ENCODE peak calls at places on chromosomes 7 and 10, in eight cellular contexts. W is endothelial cell of umbilical vein, Y is Peyer's patch, U is transverse colon, N is spleen, D is ovary, K is right lobe of liver, F is DND-41. E is an unnamed sample.

GRCh38 chr7:137169282-137169698 is 174.2 kb downstream of the PTN start:
- DNase-seq in W (peak), Y (no peak), U (peak), N (no peak), D (no peak), K (peak), F (no peak), E (no peak)

GRCh38 chr10:102654566-102654965 is 10.3 kb downstream of the TRIM8 start:
- DNase-seq in W (no peak), Y (no peak), U (no peak), N (no peak), D (no peak), K (no peak), F (no peak), E (no peak)

GRCh38 chr10:119396709-119397071 is 145.8 kb downstream of the RGS10 start:
- DNase-seq in W (no peak), Y (no peak), U (no peak), N (no peak), D (no peak), K (no peak), F (no peak), E (no peak)

GRCh38 chr10:78777466-78778256 is 291.1 kb upstream of the ZMIZ1 start:
- DNase-seq in W (no peak), Y (peak), U (peak), N (no peak), D (peak), K (no peak), F (no peak), E (peak)

GRCh38 chr7:24910551-24911212 is 69.3 kb downstream of the OSBPL3 start:
- DNase-seq in W (no peak), Y (no peak), U (no peak), N (no peak), D (no peak), K (no peak), F (peak), E (no peak)

GRCh38 chr7:112905950-112906349 is 115.8 kb upstream of the TMEM168 start:
- DNase-seq in W (no peak), Y (no peak), U (no peak), N (no peak), D (no peak), K (no peak), F (no peak), E (no peak)

GRCh38 chr7:80942261-80943041 is 23.6 kb upstream of the SEMA3C start:
- DNase-seq in W (peak), Y (no peak), U (peak), N (no peak), D (peak), K (no peak), F (no peak), E (peak)

GRCh38 chr7:305410-306151 is 15.6 kb downstream of the FOXL3 start:
- DNase-seq in W (no peak), Y (peak), U (no peak), N (peak), D (peak), K (peak), F (no peak), E (no peak)

GRCh38 chr7:15471387-15471786 is 90.4 kb downstream of the AGMO start:
- DNase-seq in W (no peak), Y (no peak), U (no peak), N (no peak), D (no peak), K (no peak), F (no peak), E (no peak)

GRCh38 chr10:72107325-72108003 is 19.1 kb upstream of the SPOCK2 start:
- DNase-seq in W (no peak), Y (no peak), U (no peak), N (no peak), D (no peak), K (no peak), F (peak), E (no peak)

GRCh38 chr7:14691034-14691433 is 211.5 kb downstream of the DGKB start:
- DNase-seq in W (no peak), Y (no peak), U (no peak), N (no peak), D (no peak), K (no peak), F (no peak), E (no peak)

GRCh38 chr10:76113952-76114351 is 682.5 kb downstream of the LRMDA start:
- DNase-seq in W (no peak), Y (no peak), U (no peak), N (no peak), D (no peak), K (no peak), F (no peak), E (no peak)

GRCh38 chr10:106609466-106609865 is 555.0 kb downstream of the SORCS1 start:
- DNase-seq in W (no peak), Y (no peak), U (no peak), N (no peak), D (no peak), K (no peak), F (no peak), E (no peak)

GRCh38 chr7:123367508-123368122 is 166.8 kb downstream of the IQUB start:
- DNase-seq in W (peak), Y (no peak), U (no peak), N (no peak), D (no peak), K (no peak), F (peak), E (no peak)

GRCh38 chr10:49543604-49544003 is 4.7 kb upstream of the ERCC6 start:
- DNase-seq in W (no peak), Y (no peak), U (no peak), N (no peak), D (no peak), K (no peak), F (no peak), E (no peak)

GRCh38 chr10:12869427-12869826 is 132.1 kb downstream of the CCDC3 start:
- DNase-seq in W (no peak), Y (no peak), U (no peak), N (no peak), D (no peak), K (no peak), F (no peak), E (no peak)

GRCh38 chr10:58143944-58144343 is 123.8 kb downstream of the IPMK start:
- DNase-seq in W (no peak), Y (no peak), U (no peak), N (no peak), D (no peak), K (no peak), F (no peak), E (no peak)

GRCh38 chr10:75707080-75707840 is 275.8 kb downstream of the LRMDA start:
- DNase-seq in W (no peak), Y (no peak), U (no peak), N (no peak), D (no peak), K (no peak), F (no peak), E (no peak)

GRCh38 chr7:54705436-54705835 is 53.6 kb downstream of the SEC61G start:
- DNase-seq in W (peak), Y (no peak), U (no peak), N (no peak), D (no peak), K (no peak), F (no peak), E (no peak)

DNA sequence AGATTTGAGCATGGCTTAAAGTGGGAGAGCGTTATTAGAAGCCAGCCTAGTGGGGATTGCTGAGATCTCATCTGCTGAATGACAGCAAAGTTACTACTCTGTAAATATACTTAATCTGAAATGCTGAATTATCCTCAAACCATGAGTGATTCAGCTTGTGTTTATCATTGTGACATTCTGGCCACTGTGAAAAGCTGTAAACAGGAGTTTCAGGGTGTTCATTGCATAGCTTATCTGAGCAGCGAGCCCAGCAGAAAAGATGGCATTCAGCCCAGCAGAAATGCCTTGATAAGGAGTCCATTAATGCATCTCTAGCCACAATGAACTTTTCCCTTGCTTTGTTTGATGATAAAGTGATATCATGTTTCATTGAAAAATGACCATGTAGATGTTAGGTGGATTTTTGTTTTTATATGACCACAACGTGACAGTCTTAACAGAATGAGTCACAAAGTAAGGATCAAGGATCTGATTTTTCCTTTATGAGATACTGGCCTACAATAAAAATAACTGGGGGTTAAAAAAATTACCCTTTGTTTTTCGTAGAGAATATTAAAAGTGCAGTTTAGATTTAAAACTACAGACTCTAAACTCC is 7.8 kb downstream of the TES start:
- DNase-seq in W (peak), Y (peak), U (no peak), N (no peak), D (no peak), K (peak), F (no peak), E (no peak)
- H3K27ac ChIP-seq in W (peak), Y (no peak), U (peak), N (peak), D (no peak), K (no peak), F (no peak), E (peak)

GRCh38 chr10:30155401-30155800 is 96.0 kb upstream of the JCAD start:
- DNase-seq in W (peak), Y (no peak), U (no peak), N (no peak), D (no peak), K (no peak), F (no peak), E (no peak)

GRCh38 chr10:30154561-30154960 is 95.2 kb upstream of the JCAD start:
- DNase-seq in W (peak), Y (no peak), U (no peak), N (no peak), D (no peak), K (no peak), F (no peak), E (no peak)

GRCh38 chr10:30154126-30154525 is 94.7 kb upstream of the JCAD start:
- DNase-seq in W (no peak), Y (no peak), U (no peak), N (no peak), D (no peak), K (no peak), F (no peak), E (no peak)

DNA sequence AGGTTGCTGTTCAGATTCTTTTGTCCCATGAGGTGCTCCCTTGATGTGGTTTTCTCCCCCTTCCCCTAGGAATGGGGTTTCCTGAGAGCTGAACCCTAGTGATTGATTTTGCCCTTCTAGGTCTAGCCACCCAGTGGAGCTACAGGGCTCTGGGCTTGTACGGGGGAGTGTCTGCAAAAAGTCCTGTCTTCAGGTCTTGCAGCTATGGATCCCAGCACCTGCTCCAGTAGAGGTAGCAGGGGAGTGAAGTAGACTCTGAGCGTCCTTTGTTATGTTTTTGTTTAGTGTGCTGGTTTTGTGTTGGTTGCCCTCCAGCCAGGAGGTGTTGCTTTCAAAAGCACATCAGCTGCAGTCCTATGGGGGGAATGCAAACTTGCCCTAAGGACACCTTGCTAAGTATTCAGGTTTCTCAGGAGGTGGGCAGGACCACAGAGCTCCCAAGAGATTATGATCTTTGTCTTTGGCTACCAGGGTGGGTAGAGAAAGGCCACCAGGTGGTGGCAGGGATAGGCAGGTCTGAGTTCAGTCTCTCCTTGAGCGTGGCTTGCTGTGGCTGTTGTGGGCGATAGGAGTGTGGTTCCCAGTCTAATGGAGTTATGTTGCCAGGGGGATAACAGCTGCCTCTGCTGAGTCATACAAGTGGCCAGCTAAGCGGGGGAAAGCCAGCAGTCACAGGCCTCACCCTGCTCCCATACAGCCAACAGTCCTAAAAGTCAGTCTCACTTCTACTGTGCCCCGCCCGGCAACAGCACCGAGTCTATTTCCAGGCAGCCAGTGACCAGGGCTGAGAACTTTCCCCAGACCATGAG is 92.4 kb upstream of the JCAD start:
- DNase-seq in W (peak), Y (no peak), U (peak), N (no peak), D (no peak), K (no peak), F (peak), E (peak)
- TF ChIP-seq CTCF in W (no peak), Y (no peak), U (no peak), N (no peak), D (no peak), K (no peak), F (no peak), E (no peak)

GRCh38 chr7:22205631-22206030 is 151.3 kb downstream of the RAPGEF5 start:
- DNase-seq in W (no peak), Y (no peak), U (no peak), N (no peak), D (no peak), K (no peak), F (no peak), E (no peak)
- H3K27ac ChIP-seq in W (no peak), Y (no peak), U (no peak), N (peak), D (no peak), K (peak), F (no peak), E (peak)

DNA sequence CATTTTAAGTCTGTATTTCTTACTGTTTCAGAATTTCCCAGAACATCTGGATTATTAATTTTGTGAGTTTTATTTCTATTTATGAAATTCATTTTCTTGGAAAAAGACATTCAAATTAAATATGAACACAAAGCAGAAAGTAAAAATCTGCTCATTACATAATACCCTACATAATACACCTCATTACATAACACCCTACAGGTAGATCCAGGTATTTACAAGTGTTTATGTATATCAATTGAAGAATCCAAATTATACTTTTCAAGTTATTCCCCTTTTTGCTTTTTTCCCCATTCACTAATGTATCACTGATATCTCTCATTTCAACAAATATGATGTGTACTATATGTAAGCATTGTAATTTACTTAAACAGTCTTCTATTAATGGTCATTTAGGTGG is 129.1 kb downstream of the USP6NL start:
- DNase-seq in W (no peak), Y (no peak), U (no peak), N (no peak), D (no peak), K (no peak), F (no peak), E (no peak)
- TF ChIP-seq CTCF in W (no peak), Y (no peak), U (no peak), N (no peak), D (no peak), K (peak), F (no peak), E (no peak)

DNA sequence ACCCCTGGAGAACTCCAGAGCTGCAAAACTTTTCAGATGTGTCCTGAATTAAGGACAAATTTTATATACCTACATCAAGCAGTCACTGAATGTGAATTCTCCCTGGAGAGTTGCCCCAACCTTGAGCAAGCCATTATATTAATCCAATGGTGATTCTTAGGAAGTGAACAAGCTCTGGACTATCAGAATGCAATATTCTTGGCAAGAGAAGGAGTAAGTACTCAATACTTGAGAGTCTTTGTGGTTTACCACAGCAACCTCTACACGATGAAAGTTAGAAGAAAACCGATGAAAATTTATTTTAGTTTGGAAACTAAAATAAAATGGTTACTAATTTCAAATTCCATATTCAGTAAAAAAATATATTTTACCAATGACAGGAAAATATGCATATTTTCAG is 19.2 kb upstream of the ZNF365 start:
- DNase-seq in W (no peak), Y (no peak), U (no peak), N (no peak), D (no peak), K (no peak), F (no peak), E (no peak)
- H3K27ac ChIP-seq in W (no peak), Y (no peak), U (no peak), N (no peak), D (no peak), K (no peak), F (no peak), E (no peak)

E was measured in coronary artery.